ENCODE peak calls at places on chromosomes 6 and 20, in six cellular contexts. B is K562, T is HCT116, S is HepG2, Y is H1, C is GM12878. D is an unnamed sample.

GRCh38 chr20:53032021-53033001 is 60.2 kb downstream of the TSHZ2 start:
- DNase-seq in S (no peak), Y (no peak), T (no peak), B (no peak), C (no peak), D (no peak)

GRCh38 chr6:20058912-20059311 is 153.4 kb downstream of the MBOAT1 start:
- DNase-seq in S (no peak), Y (no peak), B (no peak), T (no peak), C (no peak), D (no peak)

GRCh38 chr6:30938730-30939129 is 2.0 kb upstream of the MUCL3 start:
- DNase-seq in C (no peak), B (no peak), T (no peak), S (no peak), Y (no peak), D (no peak)

GRCh38 chr20:63187338-63188158 is 28.4 kb downstream of the YTHDF1 start:
- DNase-seq in C (no peak), Y (no peak), S (no peak), T (no peak), B (no peak), D (no peak)

GRCh38 chr6:29552512-29553051 is 7.0 kb downstream of the UBD start:
- DNase-seq in T (peak; percentile 21), C (peak; percentile 56), B (no peak), S (no peak), Y (peak; percentile 7), D (no peak)

GRCh38 chr20:8076505-8077498 is 55.3 kb upstream of the PLCB1 start:
- DNase-seq in Y (no peak), C (no peak), S (no peak), T (no peak), B (no peak), D (no peak)

GRCh38 chr20:57434390-57434700 is 43.1 kb downstream of the RBM38 start:
- DNase-seq in Y (no peak), T (no peak), B (no peak), S (no peak), C (no peak), D (no peak)

GRCh38 chr6:119340766-119341487 is 8.6 kb downstream of the MAN1A1 start:
- DNase-seq in B (no peak), S (no peak), C (no peak), T (no peak), Y (peak; percentile 49), D (no peak)

GRCh38 chr20:43736588-43737091 is 9.8 kb upstream of the GTSF1L start:
- DNase-seq in S (no peak), C (peak; percentile 79), T (no peak), B (peak; percentile 34), Y (no peak), D (peak; percentile 50)

GRCh38 chr6:154969796-154970195 is 25.3 kb upstream of the TIAM2 start:
- DNase-seq in B (no peak), Y (no peak), C (no peak), S (no peak), T (no peak), D (no peak)

GRCh38 chr6:93417421-93417996 is 1.9 kb downstream of the EPHA7 start:
- DNase-seq in B (no peak), T (no peak), S (no peak), Y (no peak), C (no peak), D (no peak)

GRCh38 chr20:43446361-43446879 is 11.3 kb upstream of the SRSF6 start:
- DNase-seq in T (no peak), B (no peak), Y (no peak), C (no peak), S (no peak), D (no peak)

GRCh38 chr6:3013486-3013885 is 13.8 kb downstream of the NQO2 start:
- DNase-seq in Y (no peak), S (no peak), B (no peak), T (no peak), C (no peak), D (no peak)

GRCh38 chr6:13421425-13422057 is 65.9 kb downstream of the GFOD1 start:
- DNase-seq in B (no peak), Y (no peak), S (no peak), T (no peak), C (no peak), D (no peak)
- TF ChIP-seq ZNF274 in B (no peak), Y (no peak), S (no peak), T (no peak), C (no peak), D (no peak)

GRCh38 chr20:9408422-9409300 is 105.7 kb upstream of the LAMP5 start:
- DNase-seq in T (no peak), Y (no peak), B (no peak), C (no peak), S (no peak), D (no peak)
- TF ChIP-seq ZNF274 in T (no peak), Y (no peak), B (no peak), C (no peak), S (no peak), D (no peak)

DNA sequence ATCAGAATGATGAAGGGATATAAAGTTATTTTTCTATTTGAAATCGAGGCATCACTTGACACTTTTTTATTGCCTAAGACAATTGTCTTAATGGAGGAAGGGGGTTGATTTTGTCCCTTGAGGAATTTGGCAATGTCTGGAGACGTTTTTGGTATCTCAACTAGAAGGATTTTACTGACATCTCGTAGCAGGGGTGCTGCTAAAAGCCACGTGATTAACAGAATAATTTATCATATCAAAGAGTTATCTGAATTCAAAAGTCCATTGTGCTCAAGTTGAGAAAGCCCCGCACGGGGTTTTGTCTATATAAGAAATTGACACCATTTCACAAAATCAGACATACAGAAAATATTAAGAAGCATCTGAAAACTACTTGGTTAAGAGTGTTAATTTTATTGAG is 1.5 kb upstream of the TAAR6 start:
- DNase-seq in B (no peak), C (no peak), Y (no peak), S (no peak), T (no peak), D (no peak)
- TF ChIP-seq ZNF274 in B (no peak), C (no peak), Y (no peak), S (no peak), T (no peak), D (no peak)

GRCh38 chr6:125231574-125232343 is 70.0 kb downstream of the HDDC2 start:
- DNase-seq in Y (no peak), B (no peak), C (no peak), S (no peak), T (no peak), D (no peak)

GRCh38 chr6:125230674-125231073 is 71.1 kb downstream of the HDDC2 start:
- DNase-seq in S (no peak), Y (no peak), C (no peak), T (no peak), B (no peak), D (no peak)

GRCh38 chr6:125231133-125231532 is 70.6 kb downstream of the HDDC2 start:
- DNase-seq in C (no peak), B (no peak), S (no peak), Y (no peak), T (no peak), D (no peak)

GRCh38 chr6:125232466-125232865 is 69.3 kb downstream of the HDDC2 start:
- DNase-seq in Y (no peak), S (no peak), T (no peak), C (no peak), B (no peak), D (no peak)

GRCh38 chr6:125233216-125233615 is 68.6 kb downstream of the HDDC2 start:
- DNase-seq in Y (no peak), T (no peak), S (no peak), C (no peak), B (no peak), D (no peak)
- TF ChIP-seq ZNF274 in Y (no peak), T (no peak), S (no peak), C (no peak), B (no peak), D (no peak)

D was measured in NT2/D1.